ENCODE peak calls at places on chromosome 9, in five cellular contexts. M, Y, L, J and R are unnamed samples.

GRCh38 chr9:92295827-92296258 is 2.3 kb upstream of the IARS1 start:
- DNase-seq in M (no peak), Y (no peak), L (no peak), J (peak), R (no peak)

GRCh38 chr9:98808411-98808815 is 943 bp downstream of the GALNT12 start:
- DNase-seq in M (no peak), Y (no peak), L (no peak), J (peak), R (no peak)

GRCh38 chr9:93675336-93676150 is 99.2 kb downstream of the PHF2 start:
- DNase-seq in M (no peak), Y (no peak), L (no peak), J (no peak), R (no peak)

GRCh38 chr9:93466416-93467061 is 13.2 kb upstream of the FAM120AOS start:
- DNase-seq in M (no peak), Y (no peak), L (no peak), J (no peak), R (no peak)

GRCh38 chr9:123795336-123795735 is 134.6 kb downstream of the DENND1A start:
- DNase-seq in M (no peak), Y (no peak), L (no peak), J (no peak), R (no peak)

GRCh38 chr9:15499108-15499507 is 11.7 kb downstream of the PSIP1 start:
- DNase-seq in M (no peak), Y (no peak), L (no peak), J (no peak), R (no peak)

GRCh38 chr9:22990349-22990748 is 543.7 kb downstream of the DMRTA1 start:
- DNase-seq in M (no peak), Y (no peak), L (no peak), J (no peak), R (no peak)

GRCh38 chr9:135305546-135306180 is 173.9 kb upstream of the PPP1R26 start:
- DNase-seq in M (no peak), Y (no peak), L (no peak), J (no peak), R (no peak)